ENCODE peak calls at places on chromosomes 4 and X, in four cellular contexts. One of them, this sample, is unnamed. For H3K9me3 and H3K36me3, the result is how much of the 10 kb centered on the place peaks cover.

GRCh38 chr4:52106701-52107100 is 55.6 kb downstream of the SPATA18 start:
- DNase-seq in mammary epithelial cell: no peak
- DNase-seq in tibial artery: no peak
- DNase-seq in CD8-positive, alpha-beta T cell: no peak
- DNase-seq in this sample: no peak

GRCh38 chr4:187602339-187603092 is 393.1 kb upstream of the ZFP42 start:
- DNase-seq in mammary epithelial cell: peak
- DNase-seq in CD8-positive, alpha-beta T cell: no peak
- DNase-seq in tibial artery: no peak
- DNase-seq in this sample: no peak

GRCh38 chr4:173039617-173040176 is 128.9 kb upstream of the GALNT7 start:
- DNase-seq in mammary epithelial cell: no peak
- DNase-seq in tibial artery: no peak
- DNase-seq in CD8-positive, alpha-beta T cell: no peak
- DNase-seq in this sample: no peak

GRCh38 chr4:27187786-27188185 is 327.1 kb downstream of the STIM2 start:
- DNase-seq in tibial artery: no peak
- DNase-seq in mammary epithelial cell: no peak
- DNase-seq in CD8-positive, alpha-beta T cell: no peak
- DNase-seq in this sample: no peak

GRCh38 chr4:168585168-168586091 is 88.6 kb downstream of the PALLD start:
- DNase-seq in mammary epithelial cell: peak
- DNase-seq in CD8-positive, alpha-beta T cell: no peak
- DNase-seq in tibial artery: peak
- DNase-seq in this sample: peak

GRCh38 chrX:68307767-68308166 is 125.5 kb downstream of the OPHN1 start:
- DNase-seq in mammary epithelial cell: peak
- DNase-seq in tibial artery: no peak
- DNase-seq in CD8-positive, alpha-beta T cell: no peak
- DNase-seq in this sample: no peak

GRCh38 chrX:151896734-151897474 is 15.8 kb upstream of the MAGEA4 start:
- DNase-seq in tibial artery: no peak
- DNase-seq in mammary epithelial cell: no peak
- DNase-seq in CD8-positive, alpha-beta T cell: no peak
- DNase-seq in this sample: no peak

GRCh38 chrX:25083661-25084060 is 67.9 kb upstream of the ARX start:
- DNase-seq in CD8-positive, alpha-beta T cell: no peak
- DNase-seq in mammary epithelial cell: peak
- DNase-seq in tibial artery: no peak
- DNase-seq in this sample: no peak

GRCh38 chrX:106952988-106953387 is 32.8 kb downstream of the CLDN2 start:
- DNase-seq in CD8-positive, alpha-beta T cell: no peak
- DNase-seq in mammary epithelial cell: no peak
- DNase-seq in tibial artery: no peak
- DNase-seq in this sample: no peak

GRCh38 chrX:104343408-104344129 is 88.8 kb upstream of the ESX1 start:
- DNase-seq in tibial artery: no peak
- DNase-seq in mammary epithelial cell: peak
- DNase-seq in CD8-positive, alpha-beta T cell: peak
- DNase-seq in this sample: peak

GRCh38 chr4:11647433-11647832 is 218.7 kb upstream of the HS3ST1 start:
- DNase-seq in tibial artery: no peak
- DNase-seq in CD8-positive, alpha-beta T cell: no peak
- DNase-seq in mammary epithelial cell: no peak
- DNase-seq in this sample: no peak

GRCh38 chrX:100491174-100491573 is 81.1 kb upstream of the PCDH19 start:
- DNase-seq in CD8-positive, alpha-beta T cell: no peak
- DNase-seq in tibial artery: no peak
- DNase-seq in mammary epithelial cell: no peak
- DNase-seq in this sample: no peak

GRCh38 chr4:14566518-14566917 is 435.8 kb upstream of the CPEB2 start:
- DNase-seq in CD8-positive, alpha-beta T cell: no peak
- DNase-seq in mammary epithelial cell: peak
- DNase-seq in tibial artery: no peak
- DNase-seq in this sample: no peak

GRCh38 chr4:39341075-39341725 is 25.0 kb downstream of the RFC1 start:
- DNase-seq in tibial artery: no peak
- DNase-seq in CD8-positive, alpha-beta T cell: no peak
- DNase-seq in mammary epithelial cell: no peak
- DNase-seq in this sample: no peak

GRCh38 chr4:150581611-150582010 is 340 bp upstream of the MAB21L2 start:
- DNase-seq in tibial artery: no peak
- DNase-seq in mammary epithelial cell: no peak
- DNase-seq in CD8-positive, alpha-beta T cell: no peak
- DNase-seq in this sample: no peak

GRCh38 chr4:112120021-112120420 is 25.2 kb upstream of the FAM241A start:
- DNase-seq in mammary epithelial cell: no peak
- DNase-seq in CD8-positive, alpha-beta T cell: no peak
- DNase-seq in tibial artery: no peak
- DNase-seq in this sample: no peak

GRCh38 chrX:10175317-10175871 is 18.6 kb downstream of the CLCN4 start:
- DNase-seq in mammary epithelial cell: no peak
- DNase-seq in CD8-positive, alpha-beta T cell: no peak
- DNase-seq in tibial artery: no peak
- DNase-seq in this sample: peak

GRCh38 chr4:128553665-128554515 is 255.6 kb upstream of the JADE1 start:
- DNase-seq in tibial artery: no peak
- DNase-seq in mammary epithelial cell: no peak
- DNase-seq in CD8-positive, alpha-beta T cell: no peak
- DNase-seq in this sample: no peak

GRCh38 chr4:4693258-4693657 is 151.4 kb upstream of the STX18 start:
- DNase-seq in tibial artery: no peak
- DNase-seq in CD8-positive, alpha-beta T cell: no peak
- DNase-seq in mammary epithelial cell: peak
- DNase-seq in this sample: no peak

GRCh38 chrX:39688576-39689373 is 409.0 kb downstream of the BCOR start:
- DNase-seq in mammary epithelial cell: peak
- DNase-seq in CD8-positive, alpha-beta T cell: no peak
- DNase-seq in tibial artery: peak
- DNase-seq in this sample: peak

GRCh38 chrX:76148753-76149152 is 24.1 kb upstream of the PBDC1 start:
- DNase-seq in tibial artery: no peak
- DNase-seq in CD8-positive, alpha-beta T cell: peak
- DNase-seq in mammary epithelial cell: peak
- DNase-seq in this sample: peak

GRCh38 chr4:185265942-185266341 is 56.5 kb downstream of the SNX25 start:
- DNase-seq in CD8-positive, alpha-beta T cell: no peak
- DNase-seq in mammary epithelial cell: peak
- DNase-seq in tibial artery: no peak
- DNase-seq in this sample: no peak

GRCh38 chrX:68109162-68109561 is 324.1 kb downstream of the OPHN1 start:
- DNase-seq in CD8-positive, alpha-beta T cell: no peak
- DNase-seq in mammary epithelial cell: no peak
- DNase-seq in tibial artery: no peak
- DNase-seq in this sample: no peak

GRCh38 chr4:89111833-89112563 is 665 bp downstream of the TIGD2 start:
- DNase-seq in tibial artery: no peak
- DNase-seq in CD8-positive, alpha-beta T cell: no peak
- DNase-seq in mammary epithelial cell: peak
- DNase-seq in this sample: no peak

GRCh38 chr4:30953799-30954198 is 233.6 kb downstream of the PCDH7 start:
- DNase-seq in mammary epithelial cell: no peak
- DNase-seq in tibial artery: no peak
- DNase-seq in CD8-positive, alpha-beta T cell: no peak
- DNase-seq in this sample: no peak

GRCh38 chr4:98601719-98602118 is 56.7 kb downstream of the TSPAN5 start:
- DNase-seq in mammary epithelial cell: peak
- DNase-seq in tibial artery: no peak
- DNase-seq in CD8-positive, alpha-beta T cell: no peak
- DNase-seq in this sample: no peak

GRCh38 chrX:65697915-65698796 is 30.7 kb downstream of the MSN start:
- DNase-seq in mammary epithelial cell: no peak
- DNase-seq in CD8-positive, alpha-beta T cell: peak
- DNase-seq in tibial artery: no peak
- DNase-seq in this sample: no peak

GRCh38 chrX:108590496-108590895 is 145.9 kb downstream of the IRS4 start:
- DNase-seq in CD8-positive, alpha-beta T cell: no peak
- DNase-seq in mammary epithelial cell: no peak
- DNase-seq in tibial artery: no peak
- DNase-seq in this sample: no peak

GRCh38 chrX:100512471-100512870 is 72.3 kb upstream of the TNMD start:
- DNase-seq in CD8-positive, alpha-beta T cell: no peak
- DNase-seq in mammary epithelial cell: peak
- DNase-seq in tibial artery: no peak
- DNase-seq in this sample: no peak

GRCh38 chr4:74671074-74671698 is 123.1 kb downstream of the BTC start:
- DNase-seq in tibial artery: no peak
- DNase-seq in mammary epithelial cell: peak
- DNase-seq in CD8-positive, alpha-beta T cell: peak
- DNase-seq in this sample: no peak

GRCh38 chr4:16265820-16266219 is 39.5 kb upstream of the TAPT1 start:
- DNase-seq in CD8-positive, alpha-beta T cell: no peak
- DNase-seq in mammary epithelial cell: no peak
- DNase-seq in tibial artery: no peak
- DNase-seq in this sample: no peak

GRCh38 chrX:71650333-71650969 is 16.9 kb upstream of the LOC101059915 start:
- DNase-seq in mammary epithelial cell: no peak
- DNase-seq in CD8-positive, alpha-beta T cell: no peak
- DNase-seq in tibial artery: no peak
- DNase-seq in this sample: no peak

GRCh38 chrX:136176399-136176825 is 29.1 kb downstream of the FHL1 start:
- DNase-seq in CD8-positive, alpha-beta T cell: no peak
- DNase-seq in mammary epithelial cell: peak
- DNase-seq in tibial artery: peak
- DNase-seq in this sample: peak

GRCh38 chr4:110042540-110043517 is 130.1 kb downstream of the EGF start:
- DNase-seq in CD8-positive, alpha-beta T cell: no peak
- DNase-seq in mammary epithelial cell: no peak
- DNase-seq in tibial artery: no peak
- DNase-seq in this sample: no peak

GRCh38 chr4:15653864-15654391 is 1.2 kb downstream of the FBXL5 start:
- DNase-seq in tibial artery: no peak
- DNase-seq in mammary epithelial cell: peak
- DNase-seq in CD8-positive, alpha-beta T cell: no peak
- DNase-seq in this sample: no peak

GRCh38 chrX:109619816-109620215 is 5.2 kb downstream of the KCNE5 start:
- DNase-seq in CD8-positive, alpha-beta T cell: no peak
- DNase-seq in tibial artery: no peak
- DNase-seq in mammary epithelial cell: no peak
- DNase-seq in this sample: no peak

DNA sequence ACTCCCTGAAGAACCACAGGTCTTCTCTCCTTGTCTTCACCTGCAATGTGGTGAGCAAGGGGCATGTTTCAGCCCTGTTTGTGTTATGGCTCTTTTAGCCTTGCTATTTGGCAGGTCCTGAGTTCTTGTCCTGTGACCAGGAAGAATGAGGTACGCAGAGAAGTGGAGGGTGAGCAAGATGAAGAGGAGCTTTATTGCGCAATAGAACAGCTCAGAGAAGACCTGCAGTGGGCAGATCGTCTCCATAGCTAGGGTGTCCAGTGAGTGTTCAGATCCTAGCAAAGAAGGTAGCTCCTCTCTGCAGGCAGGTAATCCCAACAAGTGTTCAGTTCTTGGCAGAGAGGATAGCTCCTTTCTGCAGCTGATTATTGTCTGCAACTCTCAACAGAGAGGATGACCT is 672.9 kb downstream of the SH3BGRL start:
- DNase-seq in tibial artery: no peak
- DNase-seq in mammary epithelial cell: no peak
- DNase-seq in CD8-positive, alpha-beta T cell: no peak
- DNase-seq in this sample: no peak
- H3K9me3 ChIP-seq in tibial artery: under half
- H3K9me3 ChIP-seq in mammary epithelial cell: under half
- H3K9me3 ChIP-seq in CD8-positive, alpha-beta T cell: under half
- H3K9me3 ChIP-seq in this sample: under half

DNA sequence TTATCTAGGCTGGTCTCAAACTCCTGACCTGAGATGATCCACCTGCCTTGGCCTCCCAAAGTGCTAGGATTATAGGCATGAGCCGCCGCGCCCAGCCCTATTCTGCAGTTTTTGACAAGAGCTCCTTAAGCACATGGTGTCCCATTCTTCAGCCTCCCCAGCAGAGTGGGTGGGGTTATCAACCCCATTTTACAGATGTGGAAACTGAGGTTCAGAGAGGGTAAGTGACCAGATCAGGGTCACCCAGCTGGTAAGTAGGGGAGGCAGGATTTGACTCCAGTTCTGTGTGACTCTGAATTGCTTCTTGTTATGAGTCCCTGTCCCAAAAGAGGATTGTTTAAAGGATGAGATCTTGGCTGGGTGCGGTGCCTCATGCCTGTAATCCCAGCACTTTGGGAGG is 14.5 kb downstream of the MAN2B2 start:
- DNase-seq in tibial artery: no peak
- DNase-seq in CD8-positive, alpha-beta T cell: no peak
- DNase-seq in mammary epithelial cell: no peak
- DNase-seq in this sample: no peak
- H3K36me3 ChIP-seq in tibial artery: under half
- H3K36me3 ChIP-seq in CD8-positive, alpha-beta T cell: under half
- H3K36me3 ChIP-seq in mammary epithelial cell: under half
- H3K36me3 ChIP-seq in this sample: under half

DNA sequence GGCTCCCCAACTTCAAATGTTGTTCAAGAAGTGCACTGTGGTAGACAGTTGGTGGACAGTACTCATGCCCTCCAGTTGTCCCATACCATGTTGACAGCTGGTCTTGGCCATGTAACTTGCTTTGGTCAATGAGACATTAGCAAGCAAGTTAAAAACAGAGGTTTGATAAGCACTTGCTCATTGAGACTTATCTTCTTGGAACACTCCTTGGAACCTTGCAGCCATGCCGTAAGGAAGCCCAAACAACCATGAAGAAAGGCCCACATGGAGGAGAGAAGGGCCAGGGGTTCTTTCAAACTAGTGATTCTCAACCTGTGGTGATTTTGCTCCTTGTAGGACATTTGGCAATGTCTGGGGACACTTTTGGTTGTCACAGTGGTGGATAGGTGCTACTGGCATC is 2.6 kb upstream of the PRPS2 start:
- DNase-seq in mammary epithelial cell: no peak
- DNase-seq in tibial artery: no peak
- DNase-seq in CD8-positive, alpha-beta T cell: no peak
- DNase-seq in this sample: no peak
- TF ChIP-seq CTCF in mammary epithelial cell: no peak
- TF ChIP-seq CTCF in tibial artery: no peak
- TF ChIP-seq CTCF in CD8-positive, alpha-beta T cell: no peak
- TF ChIP-seq CTCF in this sample: no peak

DNA sequence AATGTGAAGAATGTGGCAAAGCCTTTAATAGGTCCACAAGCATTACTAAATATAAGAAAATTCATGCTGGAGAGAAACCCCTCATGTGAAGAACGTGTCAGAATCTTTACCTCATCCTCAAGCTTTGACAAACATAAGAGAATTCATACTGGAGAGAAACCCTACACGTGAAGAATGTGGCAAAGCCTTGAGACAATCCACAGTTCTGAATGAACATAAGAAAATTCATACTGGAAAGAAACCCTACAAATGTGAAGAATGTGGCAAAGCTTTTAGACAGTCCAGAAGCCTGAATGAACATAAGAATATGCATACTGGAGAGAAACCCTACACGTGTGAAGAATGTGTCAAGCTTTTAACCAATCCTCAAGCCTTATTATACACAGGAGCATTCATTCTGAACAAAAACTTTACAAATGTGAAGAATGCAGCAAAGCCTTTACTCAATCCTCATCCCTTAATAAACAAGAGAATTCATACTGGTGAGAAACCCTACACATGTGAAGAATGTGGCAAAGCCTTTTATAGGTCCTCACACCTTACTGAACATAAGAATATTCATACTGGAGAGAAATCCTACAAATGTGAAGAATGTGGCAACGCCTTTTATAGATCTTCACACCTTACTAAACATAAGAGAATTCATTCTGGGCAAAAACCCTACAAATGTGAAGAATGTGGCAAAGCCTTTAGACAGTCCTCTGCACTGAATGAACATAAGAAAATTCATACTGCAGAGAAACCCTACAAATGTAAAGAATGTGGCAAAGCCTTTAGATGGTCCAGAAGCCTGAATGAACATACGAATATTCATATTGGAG is 51.1 kb downstream of the ZNF732 start:
- DNase-seq in tibial artery: no peak
- DNase-seq in CD8-positive, alpha-beta T cell: no peak
- DNase-seq in mammary epithelial cell: no peak
- DNase-seq in this sample: no peak
- H3K9me3 ChIP-seq in tibial artery: half or more
- H3K9me3 ChIP-seq in CD8-positive, alpha-beta T cell: under half
- H3K9me3 ChIP-seq in mammary epithelial cell: under half
- H3K9me3 ChIP-seq in this sample: under half